ENCODE peak calls at places on chromosomes 11 and 22, in four cellular contexts. U, M, A and X are unnamed samples.

GRCh38 chr22:20927940-20928572 is 10.8 kb downstream of the CRKL start:
- DNase-seq in U (no peak), M (no peak), A (no peak), X (no peak)

GRCh38 chr22:48350456-48350855 is 1477.2 kb downstream of the BRD1 start:
- DNase-seq in U (no peak), M (no peak), A (no peak), X (no peak)

GRCh38 chr11:129574431-129574830 is 198.8 kb downstream of the BARX2 start:
- DNase-seq in U (no peak), M (no peak), A (no peak), X (no peak)

GRCh38 chr22:31646186-31647019 is 15.6 kb downstream of the PISD start:
- DNase-seq in U (no peak), M (no peak), A (no peak), X (no peak)

GRCh38 chr11:126194121-126194543 is 17.3 kb downstream of the RPUSD4 start:
- DNase-seq in U (no peak), M (no peak), A (peak), X (peak)

GRCh38 chr11:104564921-104565580 is 333.2 kb downstream of the CASP12 start:
- DNase-seq in U (no peak), M (no peak), A (no peak), X (no peak)

GRCh38 chr11:112614605-112615004 is 346.6 kb upstream of the NCAM1 start:
- DNase-seq in U (no peak), M (no peak), A (no peak), X (no peak)

GRCh38 chr22:19201130-19201857 is 22.8 kb upstream of the SLC25A1 start:
- DNase-seq in U (no peak), M (no peak), A (no peak), X (no peak)

GRCh38 chr11:17883946-17884345 is 128.9 kb downstream of the SERGEF start:
- DNase-seq in U (no peak), M (no peak), A (no peak), X (no peak)

GRCh38 chr11:11620966-11621880 is 582 bp downstream of the GALNT18 start:
- DNase-seq in U (peak), M (no peak), A (peak), X (no peak)

GRCh38 chr11:126415669-126416420 is 60.4 kb downstream of the ST3GAL4 start:
- DNase-seq in U (no peak), M (no peak), A (no peak), X (no peak)

GRCh38 chr11:104332110-104332509 is 168.2 kb upstream of the PDGFD start:
- DNase-seq in U (no peak), M (no peak), A (no peak), X (peak)

GRCh38 chr11:93652161-93652597 is 9.3 kb upstream of the CEP295 start:
- DNase-seq in U (no peak), M (peak), A (peak), X (peak)

GRCh38 chr11:35170503-35170902 is 31.5 kb downstream of the CD44 start:
- DNase-seq in U (no peak), M (no peak), A (no peak), X (no peak)

GRCh38 chr22:42962295-42963230 is 52.4 kb downstream of the PACSIN2 start:
- DNase-seq in U (no peak), M (no peak), A (no peak), X (no peak)

GRCh38 chr11:116984589-116984988 is 113.6 kb downstream of the SIK3 start:
- DNase-seq in U (no peak), M (no peak), A (no peak), X (no peak)

GRCh38 chr11:83256602-83257340 is 29.4 kb downstream of the CCDC90B start:
- DNase-seq in U (no peak), M (no peak), A (no peak), X (no peak)

GRCh38 chr11:85541683-85542082 is 85.5 kb downstream of the DLG2 start:
- DNase-seq in U (no peak), M (no peak), A (no peak), X (no peak)

GRCh38 chr11:114478768-114479167 is 39.5 kb downstream of the REXO2 start:
- DNase-seq in U (no peak), M (no peak), A (no peak), X (no peak)

GRCh38 chr22:23689414-23689813 is 1.4 kb upstream of the RGL4 start:
- DNase-seq in U (no peak), M (no peak), A (no peak), X (no peak)

GRCh38 chr11:74170694-74171629 is at the start of the genes C2CD3 and PPME1:
- DNase-seq in U (peak), M (peak), A (peak), X (peak)

GRCh38 chr11:64856382-64857227 is 12.2 kb upstream of the CDC42BPG start:
- DNase-seq in U (no peak), M (no peak), A (no peak), X (no peak)

GRCh38 chr11:32326522-32326921 is 108.8 kb downstream of the WT1 start:
- DNase-seq in U (no peak), M (no peak), A (no peak), X (no peak)

GRCh38 chr11:95904009-95904650 is 19.8 kb downstream of the MTMR2 start:
- DNase-seq in U (no peak), M (no peak), A (no peak), X (no peak)

GRCh38 chr11:20013346-20014066 is 146.8 kb downstream of the DBX1 start:
- DNase-seq in U (no peak), M (no peak), A (peak), X (no peak)

GRCh38 chr11:97019754-97020153 is 629.9 kb downstream of the JRKL start:
- DNase-seq in U (no peak), M (no peak), A (no peak), X (no peak)

GRCh38 chr22:42769574-42770447 is 49.1 kb upstream of the A4GALT start:
- DNase-seq in U (peak), M (no peak), A (no peak), X (peak)

GRCh38 chr11:75263944-75264349 is 23.4 kb downstream of the TPBGL start:
- DNase-seq in U (no peak), M (no peak), A (no peak), X (peak)

GRCh38 chr11:26950260-26950719 is 43.6 kb upstream of the FIBIN start:
- DNase-seq in U (no peak), M (no peak), A (no peak), X (no peak)

GRCh38 chr11:107999759-108000455 is 8.8 kb upstream of the CUL5 start:
- DNase-seq in U (peak), M (no peak), A (peak), X (peak)

GRCh38 chr22:26553056-26553752 is 36.7 kb downstream of the TPST2 start:
- DNase-seq in U (no peak), M (no peak), A (peak), X (peak)

GRCh38 chr11:84437129-84438123 is 1151.3 kb upstream of the CCDC90B start:
- DNase-seq in U (no peak), M (no peak), A (peak), X (peak)

GRCh38 chr11:72378704-72379383 is 55.5 kb downstream of the CLPB start:
- DNase-seq in U (no peak), M (no peak), A (no peak), X (no peak)

GRCh38 chr11:113048820-113049555 is 87.8 kb downstream of the NCAM1 start:
- DNase-seq in U (no peak), M (no peak), A (no peak), X (no peak)

GRCh38 chr11:128720522-128720985 is 26.7 kb downstream of the FLI1 start:
- DNase-seq in U (no peak), M (no peak), A (no peak), X (peak)

GRCh38 chr22:42700355-42700754 is 20.3 kb downstream of the A4GALT start:
- DNase-seq in U (peak), M (no peak), A (no peak), X (no peak)